ENCODE peak calls at places on chromosomes 16 and 17, in seven cellular contexts. One of them, this sample, is unnamed.

GRCh38 chr17:38558751-38559024 is 47.1 kb downstream of the SRCIN1 start:
- DNase-seq in GM12878: no peak
- DNase-seq in H1: no peak
- DNase-seq in SK-N-SH: no peak
- DNase-seq in HepG2: no peak
- DNase-seq in K562: no peak
- DNase-seq in GM12892: no peak
- DNase-seq in this sample: no peak

GRCh38 chr16:50638816-50639670 is 42.1 kb downstream of the SNX20 start:
- DNase-seq in K562: no peak
- DNase-seq in GM12892: no peak
- DNase-seq in H1: no peak
- DNase-seq in HepG2: no peak
- DNase-seq in GM12878: no peak
- DNase-seq in SK-N-SH: no peak
- DNase-seq in this sample: no peak

GRCh38 chr16:20904507-20905079 is 4.0 kb downstream of the LYRM1 start:
- DNase-seq in GM12892: no peak
- DNase-seq in K562: no peak
- DNase-seq in GM12878: peak; percentile 49
- DNase-seq in SK-N-SH: no peak
- DNase-seq in H1: no peak
- DNase-seq in HepG2: peak; percentile 40
- DNase-seq in this sample: peak; percentile 20

GRCh38 chr16:68369697-68370096 is 58.9 kb downstream of the PRMT7 start:
- DNase-seq in H1: no peak
- DNase-seq in GM12878: peak; percentile 75
- DNase-seq in HepG2: no peak
- DNase-seq in K562: no peak
- DNase-seq in SK-N-SH: no peak
- DNase-seq in GM12892: peak; percentile 77
- DNase-seq in this sample: peak; percentile 74

GRCh38 chr16:88768041-88768876 is 16.8 kb downstream of the PIEZO1 start:
- DNase-seq in HepG2: no peak
- DNase-seq in K562: peak; percentile 65
- DNase-seq in GM12892: no peak
- DNase-seq in SK-N-SH: peak; percentile 70
- DNase-seq in H1: no peak
- DNase-seq in GM12878: no peak
- DNase-seq in this sample: no peak

GRCh38 chr16:23947838-23948237 is 112.1 kb downstream of the PRKCB start:
- DNase-seq in K562: no peak
- DNase-seq in GM12878: no peak
- DNase-seq in H1: no peak
- DNase-seq in SK-N-SH: no peak
- DNase-seq in HepG2: no peak
- DNase-seq in GM12892: no peak
- DNase-seq in this sample: no peak

GRCh38 chr17:44605116-44605505 is 47.8 kb downstream of the FZD2 start:
- DNase-seq in SK-N-SH: no peak
- DNase-seq in K562: no peak
- DNase-seq in HepG2: no peak
- DNase-seq in H1: no peak
- DNase-seq in GM12878: no peak
- DNase-seq in GM12892: no peak
- DNase-seq in this sample: no peak

GRCh38 chr17:32350662-32351418 is 883 bp downstream of the ZNF207 start:
- DNase-seq in H1: no peak
- DNase-seq in GM12878: no peak
- DNase-seq in SK-N-SH: peak; percentile 37
- DNase-seq in HepG2: peak; percentile 54
- DNase-seq in GM12892: peak; percentile 23
- DNase-seq in K562: no peak
- DNase-seq in this sample: no peak

GRCh38 chr16:57640612-57641011 is 12.2 kb downstream of the ADGRG1 start:
- DNase-seq in SK-N-SH: no peak
- DNase-seq in GM12878: no peak
- DNase-seq in H1: no peak
- DNase-seq in K562: no peak
- DNase-seq in HepG2: no peak
- DNase-seq in GM12892: no peak
- DNase-seq in this sample: no peak

GRCh38 chr17:34517406-34517805 is 62.0 kb upstream of the TMEM132E start:
- DNase-seq in GM12878: no peak
- DNase-seq in GM12892: no peak
- DNase-seq in K562: no peak
- DNase-seq in SK-N-SH: no peak
- DNase-seq in HepG2: no peak
- DNase-seq in H1: no peak
- DNase-seq in this sample: no peak

DNA sequence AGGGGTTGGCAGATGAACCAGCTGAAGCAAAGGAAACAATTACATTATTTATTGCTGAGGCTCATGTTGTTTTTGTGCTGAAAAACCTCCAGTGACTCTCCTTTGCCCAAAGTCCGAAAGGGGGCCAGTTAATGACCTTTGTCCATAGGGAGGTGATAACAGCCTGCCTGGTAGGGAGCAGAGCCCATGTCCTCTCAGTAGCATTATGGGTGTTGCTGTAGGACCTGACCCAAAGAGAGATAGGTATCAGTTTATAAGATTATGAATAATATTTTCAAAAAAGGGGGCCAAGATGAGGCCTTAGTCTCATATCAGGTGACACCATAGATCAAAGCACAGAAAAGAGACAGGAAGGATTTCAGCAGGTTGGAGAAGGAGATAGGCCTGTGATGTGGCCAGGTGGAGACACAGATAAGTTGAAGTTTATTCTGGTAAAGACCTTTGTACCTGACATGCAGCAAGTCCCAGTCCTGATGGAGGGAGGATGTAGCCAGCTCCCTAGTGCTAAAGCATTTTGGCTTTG is 55.1 kb downstream of the CENPV start:
- DNase-seq in GM12878: no peak
- DNase-seq in GM12892: no peak
- DNase-seq in SK-N-SH: no peak
- DNase-seq in HepG2: peak; percentile 90
- DNase-seq in K562: peak; percentile 51
- DNase-seq in H1: no peak
- DNase-seq in this sample: no peak
- TF ChIP-seq TAF1 in GM12878: no peak
- TF ChIP-seq TAF1 in GM12892: no peak
- TF ChIP-seq TAF1 in SK-N-SH: no peak
- TF ChIP-seq TAF1 in HepG2: no peak
- TF ChIP-seq TAF1 in K562: no peak
- TF ChIP-seq TAF1 in H1: no peak
- TF ChIP-seq TAF1 in this sample: no peak

DNA sequence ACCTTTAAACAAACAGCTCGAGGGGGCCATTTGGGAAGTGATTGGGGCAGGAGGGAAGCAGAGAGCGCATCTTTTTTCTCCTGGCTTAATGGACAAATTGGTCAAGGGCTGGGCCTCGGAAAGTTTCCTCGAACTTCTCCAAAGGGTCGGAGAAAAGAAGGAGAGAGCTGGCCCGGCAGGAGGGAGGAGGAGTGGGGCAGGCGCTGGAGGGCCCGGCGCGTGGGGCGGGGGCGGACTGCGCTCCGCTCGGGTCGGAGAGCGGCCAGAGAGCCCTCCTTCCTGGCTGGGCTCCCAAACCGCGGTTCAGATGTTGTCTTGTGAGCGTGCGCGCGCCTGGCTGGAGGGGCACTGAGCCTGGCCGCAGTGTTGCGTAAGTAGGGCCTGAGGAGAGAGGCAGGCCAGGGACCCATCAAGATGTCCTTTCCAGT is 1.2 kb downstream of the MMP2 start:
- DNase-seq in GM12878: no peak
- DNase-seq in K562: no peak
- DNase-seq in H1: peak; percentile 63
- DNase-seq in SK-N-SH: peak; percentile 84
- DNase-seq in GM12892: no peak
- DNase-seq in HepG2: no peak
- DNase-seq in this sample: no peak
- TF ChIP-seq TAF1 in GM12878: no peak
- TF ChIP-seq TAF1 in K562: no peak
- TF ChIP-seq TAF1 in H1: peak; percentile 24
- TF ChIP-seq TAF1 in SK-N-SH: peak; percentile 56
- TF ChIP-seq TAF1 in GM12892: no peak
- TF ChIP-seq TAF1 in HepG2: no peak
- TF ChIP-seq TAF1 in this sample: no peak

DNA sequence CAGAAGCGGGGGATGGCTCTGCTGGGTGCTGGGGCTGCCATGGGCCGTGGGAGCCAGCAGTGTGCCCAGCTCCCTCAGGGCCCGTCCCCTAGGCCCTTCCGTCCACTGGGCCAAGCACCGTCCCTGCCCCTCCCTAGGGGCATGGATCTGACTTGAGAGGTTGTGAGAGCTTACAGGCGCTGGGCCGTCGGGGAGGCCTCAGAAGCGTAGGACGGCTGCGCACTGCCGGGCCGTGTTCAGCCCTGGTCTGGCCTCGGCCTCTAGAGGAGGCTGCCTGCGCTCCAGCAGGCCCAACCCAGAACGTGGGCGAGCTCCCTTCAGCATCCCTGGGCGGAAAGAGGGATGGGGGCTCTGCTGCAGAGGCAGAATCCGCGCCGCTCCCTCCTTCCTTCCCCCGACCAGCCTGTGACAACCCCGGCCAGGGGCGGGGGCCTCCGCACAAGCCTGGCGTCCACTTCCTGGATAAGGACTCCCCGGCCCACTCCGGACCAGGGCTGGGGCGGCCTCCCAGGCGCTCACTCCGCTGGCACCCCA is 685 bp upstream of the MPG start:
- DNase-seq in SK-N-SH: peak; percentile 86
- DNase-seq in GM12892: peak; percentile 80
- DNase-seq in HepG2: peak; percentile 29
- DNase-seq in K562: no peak
- DNase-seq in H1: peak; percentile 78
- DNase-seq in GM12878: no peak
- DNase-seq in this sample: peak; percentile 77
- TF ChIP-seq TAF1 in SK-N-SH: no peak
- TF ChIP-seq TAF1 in GM12892: no peak
- TF ChIP-seq TAF1 in HepG2: peak; percentile 6
- TF ChIP-seq TAF1 in K562: peak; percentile 13
- TF ChIP-seq TAF1 in H1: peak; percentile 15
- TF ChIP-seq TAF1 in GM12878: no peak
- TF ChIP-seq TAF1 in this sample: no peak

GRCh38 chr16:19119564-19119963 is 5.8 kb downstream of the ITPRIPL2 start:
- DNase-seq in HepG2: no peak
- DNase-seq in GM12892: no peak
- DNase-seq in GM12878: no peak
- DNase-seq in SK-N-SH: no peak
- DNase-seq in H1: no peak
- DNase-seq in K562: no peak
- DNase-seq in this sample: no peak
- TF ChIP-seq TAF1 in HepG2: no peak
- TF ChIP-seq TAF1 in GM12892: no peak
- TF ChIP-seq TAF1 in GM12878: no peak
- TF ChIP-seq TAF1 in SK-N-SH: no peak
- TF ChIP-seq TAF1 in H1: no peak
- TF ChIP-seq TAF1 in K562: no peak
- TF ChIP-seq TAF1 in this sample: no peak

GRCh38 chr17:4978720-4979119 is 8.8 kb downstream of the CAMTA2 start:
- DNase-seq in HepG2: no peak
- DNase-seq in SK-N-SH: no peak
- DNase-seq in K562: no peak
- DNase-seq in GM12892: no peak
- DNase-seq in H1: no peak
- DNase-seq in GM12878: no peak
- DNase-seq in this sample: no peak

GRCh38 chr17:4986403-4986802 is 1.1 kb downstream of the CAMTA2 start:
- DNase-seq in SK-N-SH: no peak
- DNase-seq in H1: no peak
- DNase-seq in HepG2: no peak
- DNase-seq in GM12878: no peak
- DNase-seq in GM12892: no peak
- DNase-seq in K562: no peak
- DNase-seq in this sample: no peak

DNA sequence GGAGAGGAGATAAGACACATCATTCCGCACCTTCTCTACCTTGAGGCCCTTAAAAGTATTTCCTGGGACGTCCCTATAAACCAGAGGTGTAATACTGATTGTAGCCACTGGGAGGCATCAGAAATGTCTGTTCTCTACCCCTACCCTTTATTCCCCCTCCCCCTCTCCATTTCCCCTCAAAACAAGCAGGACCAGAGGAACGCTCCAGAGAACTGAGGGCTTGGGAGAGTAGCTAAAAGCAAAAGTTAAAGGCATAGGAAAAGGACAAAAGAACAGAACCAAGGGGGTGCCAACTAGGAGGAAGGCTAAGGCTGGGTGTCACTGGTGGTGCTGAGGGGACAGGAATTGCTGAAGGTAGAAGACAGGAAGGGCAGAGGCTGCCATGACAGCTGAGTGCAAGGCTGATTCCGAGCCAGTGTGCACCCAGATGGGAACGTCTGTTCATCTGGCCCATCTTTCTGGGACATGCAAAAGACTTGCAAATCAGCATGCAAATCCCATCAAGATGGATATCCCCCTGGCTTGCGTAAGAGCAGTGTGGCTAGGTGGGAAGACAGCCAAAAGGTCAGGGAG is 6.7 kb downstream of the CAMTA2 start:
- DNase-seq in SK-N-SH: peak; percentile 84
- DNase-seq in GM12878: no peak
- DNase-seq in GM12892: peak; percentile 57
- DNase-seq in H1: peak; percentile 73
- DNase-seq in K562: peak; percentile 66
- DNase-seq in HepG2: peak; percentile 54
- DNase-seq in this sample: peak; percentile 43
- TF ChIP-seq TAF1 in SK-N-SH: no peak
- TF ChIP-seq TAF1 in GM12878: no peak
- TF ChIP-seq TAF1 in GM12892: no peak
- TF ChIP-seq TAF1 in H1: no peak
- TF ChIP-seq TAF1 in K562: no peak
- TF ChIP-seq TAF1 in HepG2: no peak
- TF ChIP-seq TAF1 in this sample: no peak

DNA sequence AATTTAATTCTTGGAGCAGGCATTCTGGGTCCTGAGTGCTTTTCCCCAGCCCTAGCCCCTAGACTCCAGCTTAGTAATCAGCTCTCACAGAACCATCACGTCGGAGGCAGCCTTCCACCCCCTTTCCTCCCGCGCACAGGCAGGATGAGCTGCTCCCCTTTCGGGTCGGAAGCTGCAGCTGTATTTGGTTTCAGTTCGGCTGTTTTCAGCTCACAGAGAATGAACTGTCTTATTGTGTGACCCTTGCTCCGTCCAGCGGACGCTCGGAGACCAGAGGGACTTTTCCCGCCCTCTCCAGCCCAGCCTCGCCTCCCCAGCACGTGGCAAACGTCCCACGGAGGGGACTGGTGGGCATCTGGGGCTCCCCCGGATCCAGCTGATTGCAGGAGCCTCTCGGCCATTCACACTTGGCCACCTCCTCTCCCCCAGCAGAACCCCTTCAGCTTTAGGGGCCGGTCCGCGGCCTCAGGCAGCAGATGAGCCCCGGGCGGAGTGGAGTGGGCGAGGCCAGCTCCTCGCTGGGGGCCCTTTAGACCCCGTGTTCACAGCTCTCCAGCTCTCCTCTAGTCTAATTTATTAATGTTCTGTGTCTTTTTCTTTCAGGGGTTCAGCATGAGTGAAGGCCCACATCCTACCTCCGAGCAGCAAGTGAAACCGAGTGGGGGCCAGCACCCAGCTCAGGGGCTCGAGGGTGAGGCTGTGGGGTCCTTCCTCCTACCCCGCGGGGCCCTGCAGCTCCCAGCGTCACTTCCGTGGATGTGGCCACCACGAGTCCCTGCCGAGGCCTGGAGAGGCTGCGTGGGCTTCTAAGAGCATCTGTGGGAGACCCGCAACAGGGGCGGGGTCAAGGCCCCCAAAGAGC is 863 bp upstream of the UTS2R start:
- DNase-seq in K562: no peak
- DNase-seq in H1: no peak
- DNase-seq in SK-N-SH: peak; percentile 51
- DNase-seq in GM12878: no peak
- DNase-seq in GM12892: peak; percentile 60
- DNase-seq in HepG2: no peak
- DNase-seq in this sample: peak; percentile 62
- TF ChIP-seq TAF1 in K562: no peak
- TF ChIP-seq TAF1 in H1: no peak
- TF ChIP-seq TAF1 in SK-N-SH: no peak
- TF ChIP-seq TAF1 in GM12878: no peak
- TF ChIP-seq TAF1 in GM12892: peak; percentile 31
- TF ChIP-seq TAF1 in HepG2: no peak
- TF ChIP-seq TAF1 in this sample: no peak